ENCODE peak calls at places on chromosomes 4 and X, in four cellular contexts. I is breast epithelium, L is transverse colon, J is upper lobe of left lung. X is an unnamed sample. For H3K36me3 and H3K4me1, the result is how much of the 10 kb centered on the place peaks cover.

GRCh38 chrX:51614353-51614752 is 4.4 kb downstream of the CENPVL3 start:
- DNase-seq in L (no peak), I (no peak), J (no peak), X (no peak)

GRCh38 chr4:128516568-128516967 is 229.0 kb upstream of the PGRMC2 start:
- DNase-seq in I (no peak), J (no peak), L (no peak), X (no peak)

GRCh38 chr4:160772668-160773067 is 1391.1 kb downstream of the FSTL5 start:
- DNase-seq in J (no peak), I (no peak), L (no peak), X (no peak)

GRCh38 chr4:76681996-76682395 is 215.9 kb downstream of the SOWAHB start:
- DNase-seq in J (no peak), I (no peak), L (no peak), X (no peak)

GRCh38 chr4:71235321-71236206 is 103.3 kb upstream of the SLC4A4 start:
- DNase-seq in J (no peak), I (no peak), L (no peak), X (no peak)

GRCh38 chrX:150236304-150236703 is 126.8 kb upstream of the MAMLD1 start:
- DNase-seq in L (no peak), I (no peak), J (no peak), X (peak)

GRCh38 chrX:42437211-42437610 is 340.8 kb downstream of the PPP1R2C start:
- DNase-seq in J (no peak), I (no peak), L (no peak), X (no peak)

GRCh38 chr4:183244506-183244905 is 75.6 kb downstream of the CLDN22 start:
- DNase-seq in I (no peak), L (no peak), J (no peak), X (no peak)

GRCh38 chr4:53902786-53903185 is 161.6 kb downstream of the CHIC2 start:
- DNase-seq in I (no peak), L (no peak), J (no peak), X (no peak)

GRCh38 chrX:37603938-37604409 is 32.5 kb downstream of the LANCL3 start:
- DNase-seq in J (no peak), L (no peak), I (no peak), X (no peak)

GRCh38 chr4:13705521-13706035 is 78.1 kb upstream of the BOD1L1 start:
- DNase-seq in J (no peak), I (peak), L (peak), X (peak)

GRCh38 chr4:153228512-153229145 is 24.4 kb downstream of the TRIM2 start:
- DNase-seq in L (no peak), J (no peak), I (no peak), X (no peak)

GRCh38 chrX:77426811-77427210 is 20.4 kb upstream of the FGF16 start:
- DNase-seq in I (no peak), L (no peak), J (no peak), X (no peak)

GRCh38 chr4:137981277-137981676 is 260.9 kb downstream of the SLC7A11 start:
- DNase-seq in L (no peak), J (no peak), I (no peak), X (no peak)

GRCh38 chr4:98222306-98222705 is 38.9 kb upstream of the RAP1GDS1 start:
- DNase-seq in I (no peak), L (no peak), J (no peak), X (no peak)

GRCh38 chr4:4853921-4854648 is 5.4 kb upstream of the MSX1 start:
- DNase-seq in L (no peak), I (peak), J (no peak), X (no peak)

GRCh38 chr4:145937021-145937861 is 1.4 kb downstream of the ZNF827 start:
- DNase-seq in I (peak), J (peak), L (peak), X (no peak)

GRCh38 chr4:5199912-5200311 is 148.6 kb downstream of the STK32B start:
- DNase-seq in J (no peak), L (no peak), I (no peak), X (no peak)

GRCh38 chrX:39487166-39488006 is 610.4 kb downstream of the BCOR start:
- DNase-seq in J (no peak), L (no peak), I (no peak), X (no peak)

GRCh38 chr4:22741744-22742143 is 49.0 kb downstream of the GBA3 start:
- DNase-seq in J (no peak), I (no peak), L (no peak), X (no peak)

GRCh38 chrX:17655232-17656034 is 81.9 kb upstream of the SCML1 start:
- DNase-seq in J (peak), L (no peak), I (no peak), X (no peak)

GRCh38 chr4:75844151-75844662 is 58.0 kb downstream of the PPEF2 start:
- DNase-seq in I (no peak), J (no peak), L (no peak), X (no peak)

DNA sequence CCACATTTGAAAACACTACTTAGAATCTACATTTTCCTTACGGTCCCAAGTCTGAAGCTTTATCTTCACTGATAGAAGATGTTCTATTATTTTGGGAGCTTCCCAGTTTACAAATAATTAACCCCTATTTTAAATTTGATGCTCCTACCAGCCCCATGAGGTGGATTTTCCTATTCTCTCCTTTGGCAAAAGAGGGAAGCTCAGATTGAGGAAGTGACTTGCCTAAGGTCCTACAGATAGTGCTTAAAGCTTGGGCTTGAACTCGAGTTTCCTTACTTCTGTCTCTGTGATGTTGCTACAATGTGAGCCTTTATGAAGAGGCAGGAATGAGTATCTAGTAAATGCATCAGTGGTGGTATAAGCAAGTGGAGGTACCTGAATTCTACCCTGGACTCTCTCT is 27.5 kb downstream of the HEPH start:
- DNase-seq in J (no peak), L (no peak), I (no peak), X (no peak)
- H3K36me3 ChIP-seq in J (under half), L (under half), I (under half), X (under half)

GRCh38 chrX:130523460-130524394 is 121.9 kb downstream of the RBMX2 start:
- DNase-seq in J (peak), L (peak), I (no peak), X (no peak)
- TF ChIP-seq POLR2AphosphoS5 in J (no peak), L (no peak), I (no peak), X (peak)

GRCh38 chr4:168496834-168497233 is at the start of gene PALLD:
- DNase-seq in J (no peak), I (no peak), L (no peak), X (no peak)
- H3K4me1 ChIP-seq in J (under half), I (under half), L (under half), X (under half)

GRCh38 chr4:17635056-17635455 is 20.6 kb downstream of the MED28 start:
- DNase-seq in I (no peak), L (no peak), J (no peak), X (no peak)
- H3K36me3 ChIP-seq in I (under half), L (under half), J (under half), X (under half)

DNA sequence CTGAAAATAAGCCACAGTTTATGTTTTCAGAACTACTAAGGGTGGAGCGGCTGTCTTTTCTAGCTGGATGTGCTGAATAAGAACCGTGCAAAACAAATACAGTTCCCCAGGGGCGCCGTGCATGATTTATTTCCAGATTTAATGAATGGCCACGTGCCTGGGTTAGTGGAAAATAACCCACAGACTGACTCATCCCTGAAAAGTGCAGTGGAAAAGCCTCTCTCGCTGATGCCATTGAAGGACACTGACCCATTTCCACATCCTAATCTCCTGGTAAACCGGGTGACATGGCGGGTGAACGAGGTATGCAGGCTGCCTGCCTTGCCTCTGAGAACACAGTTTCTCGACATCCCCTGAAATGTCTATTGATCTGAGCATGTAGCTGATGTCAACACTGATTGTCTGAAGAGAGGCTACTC is 77.1 kb upstream of the SCOC start:
- DNase-seq in I (peak), L (peak), J (no peak), X (peak)
- TF ChIP-seq POLR2AphosphoS5 in I (no peak), L (peak), J (no peak), X (no peak)

DNA sequence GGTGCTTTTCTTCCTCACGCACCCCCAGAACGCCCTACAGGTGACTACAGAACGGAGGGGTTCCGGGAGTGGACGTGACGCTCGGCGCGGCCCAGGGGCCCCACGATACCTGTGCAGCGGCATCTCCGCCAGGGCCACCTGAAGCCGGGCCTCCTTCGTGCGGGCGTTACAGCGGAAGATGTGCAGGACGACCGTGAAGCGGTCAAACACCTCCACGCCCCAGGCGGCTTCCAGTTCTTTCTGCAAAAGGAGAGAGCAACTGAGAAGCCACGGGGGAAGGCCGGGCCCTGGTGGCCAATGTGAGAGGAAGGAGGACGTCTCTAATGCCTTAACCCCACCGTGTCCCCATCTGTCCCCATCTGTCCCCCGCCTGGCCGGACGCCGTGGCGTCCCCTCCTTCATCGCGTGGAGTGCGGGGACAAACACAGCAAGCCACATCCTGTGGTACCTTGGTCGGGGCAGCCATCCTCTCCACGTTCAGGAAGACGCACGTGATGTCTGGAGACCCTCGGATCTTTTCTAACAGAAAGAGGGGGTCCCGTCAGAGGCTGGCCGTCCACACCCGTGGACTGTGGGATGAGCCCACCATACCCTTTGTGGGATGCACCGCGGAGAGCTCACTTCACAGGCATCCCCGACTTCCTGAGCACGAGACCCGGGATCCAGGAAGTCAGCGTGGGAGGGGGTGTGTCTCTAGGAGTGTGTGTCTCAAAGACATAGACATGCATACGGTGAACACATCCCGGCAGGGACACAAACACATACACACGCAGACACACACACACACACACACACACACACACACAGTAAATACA is 3.6 kb downstream of the GTPBP6 start:
- DNase-seq in I (peak), L (no peak), J (no peak), X (no peak)
- H3K4me1 ChIP-seq in I (under half), L (under half), J (under half), X (under half)

GRCh38 chr4:56435001-56435747 is at the start of gene PPAT:
- DNase-seq in J (peak), I (peak), L (peak), X (peak)

GRCh38 chr4:56445699-56446098 is 9.6 kb downstream of the PAICS start:
- DNase-seq in I (no peak), L (no peak), J (no peak), X (no peak)

GRCh38 chr4:56435748-56436442 is at the start of gene PAICS:
- DNase-seq in J (peak), L (peak), I (peak), X (no peak)

GRCh38 chr4:56444719-56445118 is 8.7 kb downstream of the PAICS start:
- DNase-seq in L (no peak), J (no peak), I (no peak), X (no peak)

DNA sequence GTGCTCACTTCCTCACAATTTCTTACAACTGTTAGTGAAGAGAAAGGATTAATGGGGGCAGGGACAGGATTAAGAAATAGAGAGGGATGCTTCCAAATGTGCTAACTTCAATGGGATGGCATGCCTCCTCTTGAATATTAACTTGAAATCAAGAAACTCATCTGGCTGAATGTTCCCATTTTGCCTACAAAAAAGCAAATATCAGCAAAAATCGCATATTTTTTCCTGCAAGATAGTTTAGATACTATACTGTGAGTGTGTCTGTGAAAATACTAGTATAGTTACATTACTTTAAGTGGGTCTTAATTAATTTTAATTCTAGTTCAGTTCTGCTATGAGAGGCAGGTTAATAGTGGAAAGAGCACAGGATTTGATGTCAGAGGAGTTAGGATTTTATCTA is 4.9 kb downstream of the PAICS start:
- DNase-seq in L (no peak), J (no peak), I (no peak), X (no peak)
- H3K36me3 ChIP-seq in L (under half), J (under half), I (under half), X (under half)

GRCh38 chr4:118968006-118968405 is 79.4 kb downstream of the SYNPO2 start:
- DNase-seq in I (no peak), J (no peak), L (peak), X (no peak)

GRCh38 chr4:118968813-118969212 is 80.2 kb downstream of the SYNPO2 start:
- DNase-seq in I (no peak), J (no peak), L (no peak), X (no peak)

GRCh38 chr4:118967393-118967792 is 78.7 kb downstream of the SYNPO2 start:
- DNase-seq in I (no peak), J (no peak), L (no peak), X (no peak)

GRCh38 chr4:118972167-118972566 is 83.5 kb downstream of the SYNPO2 start:
- DNase-seq in J (no peak), L (no peak), I (no peak), X (no peak)

DNA sequence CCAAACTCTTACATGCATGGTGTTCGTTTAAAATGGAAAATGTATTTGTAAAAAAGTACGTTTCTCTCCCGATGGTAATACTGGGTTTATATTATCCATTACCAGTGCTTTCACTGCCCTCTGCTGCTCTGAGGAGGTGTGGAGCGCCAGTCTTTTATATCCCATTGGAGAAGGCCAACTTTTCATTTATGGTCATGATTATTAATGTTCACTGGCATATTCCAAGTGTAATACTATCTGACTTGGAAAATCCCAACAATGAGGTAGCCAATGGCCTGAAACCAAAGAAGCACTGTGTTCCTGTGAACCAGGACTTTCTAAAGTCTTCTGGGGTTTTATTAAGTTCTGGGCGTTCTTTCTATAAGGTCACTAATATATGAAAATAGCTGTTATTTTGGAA is 80.7 kb downstream of the SYNPO2 start:
- DNase-seq in L (peak), J (no peak), I (no peak), X (no peak)
- TF ChIP-seq POLR2AphosphoS5 in L (peak), J (no peak), I (peak), X (no peak)

GRCh38 chr4:158316264-158316663 is 106.0 kb downstream of the TMEM144 start:
- DNase-seq in L (no peak), J (no peak), I (no peak), X (no peak)
- H3K4me1 ChIP-seq in L (under half), J (under half), I (under half), X (under half)

GRCh38 chrX:9728271-9728670 is 37.4 kb downstream of the GPR143 start:
- DNase-seq in I (no peak), L (no peak), J (no peak), X (no peak)
- H3K36me3 ChIP-seq in I (under half), L (under half), J (under half), X (under half)